ENCODE peak calls at places on chromosomes 16 and 17, in four cellular contexts. P is T-helper 22 cell, W is Peyer's patch, K is NCI-H1436. M is an unnamed sample.
A peak's percentile ranks its signal among the peaks of the same experiment; 100 is the strongest.

GRCh38 chr17:45841098-45841497 is 3.6 kb upstream of the SPPL2C start:
- DNase-seq in K (no peak), W (no peak), P (no peak), M (no peak)

GRCh38 chr16:49396206-49396720 is 22.7 kb downstream of the C16orf78 start:
- DNase-seq in K (no peak), W (no peak), P (no peak), M (no peak)

GRCh38 chr17:61260061-61260797 is 139.4 kb upstream of the TBX2 start:
- DNase-seq in W (no peak), K (no peak), P (no peak), M (no peak)

GRCh38 chr17:17525331-17525730 is 29.1 kb upstream of the RASD1 start:
- DNase-seq in W (no peak), P (no peak), K (no peak), M (no peak)

GRCh38 chr17:79631640-79632431 is 21.0 kb upstream of the RBFOX3 start:
- DNase-seq in P (no peak), K (no peak), W (no peak), M (no peak)

GRCh38 chr17:5526821-5527598 is 40.6 kb downstream of the MIS12 start:
- DNase-seq in K (no peak), W (peak; percentile 24), P (no peak), M (no peak)

GRCh38 chr17:9239260-9239820 is 218.0 kb downstream of the NTN1 start:
- DNase-seq in K (no peak), W (peak; percentile 22), P (no peak), M (no peak)

GRCh38 chr16:83549836-83550569 is 257.8 kb upstream of the HSBP1 start:
- DNase-seq in P (no peak), K (no peak), W (no peak), M (peak; percentile 78)

GRCh38 chr17:7112527-7113108 is 2.0 kb downstream of the ASGR2 start:
- DNase-seq in K (no peak), W (no peak), P (no peak), M (no peak)

GRCh38 chr17:80374039-80374731 is 40.8 kb upstream of the ENDOV start:
- DNase-seq in W (no peak), K (no peak), P (no peak), M (no peak)

GRCh38 chr17:82330322-82331239 is 3.0 kb downstream of the SECTM1 start:
- DNase-seq in K (peak; percentile 85), W (no peak), P (no peak), M (no peak)

GRCh38 chr17:78780335-78780734 is 1.7 kb downstream of the CYTH1 start:
- DNase-seq in P (no peak), W (no peak), K (no peak), M (no peak)

GRCh38 chr17:77769215-77769614 is 189.3 kb upstream of the TNRC6C start:
- DNase-seq in W (no peak), P (no peak), K (peak; percentile 60), M (no peak)

GRCh38 chr17:81222906-81223757 is at the start of gene CEP131:
- DNase-seq in K (peak; percentile 100), P (peak; percentile 98), W (peak; percentile 99), M (peak; percentile 95)

GRCh38 chr16:4846503-4846900 is 586 bp downstream of the GLYR1 start:
- DNase-seq in K (no peak), P (no peak), W (peak; percentile 55), M (no peak)

GRCh38 chr17:30573603-30574175 is 96.5 kb downstream of the GOSR1 start:
- DNase-seq in K (no peak), W (no peak), P (no peak), M (no peak)

GRCh38 chr17:7486181-7486580 is 2.0 kb downstream of the POLR2A start:
- DNase-seq in K (no peak), W (no peak), P (no peak), M (no peak)

GRCh38 chr17:32496348-32497078 is 9.7 kb downstream of the CDK5R1 start:
- DNase-seq in W (no peak), K (no peak), P (no peak), M (no peak)

GRCh38 chr17:39080416-39081179 is 70.8 kb downstream of the PLXDC1 start:
- DNase-seq in K (no peak), W (no peak), P (no peak), M (peak; percentile 60)

GRCh38 chr17:72192409-72193192 is 71.8 kb downstream of the SOX9 start:
- DNase-seq in K (no peak), P (no peak), W (no peak), M (no peak)

GRCh38 chr17:50688168-50688719 is 19.5 kb downstream of the ANKRD40 start:
- DNase-seq in P (no peak), W (no peak), K (no peak), M (no peak)

GRCh38 chr17:72219136-72219823 is 98.5 kb downstream of the SOX9 start:
- DNase-seq in P (no peak), K (no peak), W (no peak), M (no peak)

GRCh38 chr16:65713409-65713808 is 591.5 kb upstream of the CDH11 start:
- DNase-seq in P (no peak), K (no peak), W (no peak), M (no peak)

GRCh38 chr16:48365601-48366164 is 19.5 kb downstream of the SIAH1 start:
- DNase-seq in W (peak; percentile 72), P (peak; percentile 49), K (peak; percentile 71), M (no peak)

M was measured in NCI-H524 treated with DMSO at 0.1 percent for 48 hours.